ENCODE peak calls at places on chromosomes 4 and X, in six cellular contexts. G is cardiac muscle cell, P is gastrocnemius medialis, X is upper lobe of right lung, S is PC-3, R is HL-60. Q is an unnamed sample.

GRCh38 chr4:157220026-157220881 is at the start of gene GRIA2:
- DNase-seq in G (peak; percentile 91), P (no peak), X (peak; percentile 72), S (no peak), R (no peak), Q (no peak)

GRCh38 chr4:89099034-89099433 is 12.3 kb upstream of the TIGD2 start:
- DNase-seq in G (no peak), P (no peak), X (no peak), S (no peak), R (no peak), Q (no peak)

GRCh38 chr4:152458801-152459302 is 77.0 kb downstream of the FBXW7 start:
- DNase-seq in G (no peak), P (no peak), X (no peak), S (no peak), R (no peak), Q (no peak)

GRCh38 chrX:132612990-132613564 is 124.2 kb upstream of the MBNL3 start:
- DNase-seq in G (peak; percentile 81), P (no peak), X (peak; percentile 67), S (peak; percentile 61), R (no peak), Q (no peak)

GRCh38 chr4:17534705-17535104 is 19.7 kb downstream of the CLRN2 start:
- DNase-seq in G (no peak), P (no peak), X (no peak), S (no peak), R (no peak), Q (no peak)

GRCh38 chr4:2182981-2183380 is 58.9 kb downstream of the HAUS3 start:
- DNase-seq in G (no peak), P (no peak), X (no peak), S (no peak), R (peak; percentile 40), Q (no peak)

GRCh38 chr4:86043755-86044592 is 315.9 kb downstream of the MAPK10 start:
- DNase-seq in G (peak; percentile 67), P (no peak), X (no peak), S (peak; percentile 72), R (no peak), Q (peak; percentile 2)

GRCh38 chrX:133005038-133005437 is 46.6 kb upstream of the HS6ST2 start:
- DNase-seq in G (peak; percentile 48), P (no peak), X (no peak), S (peak; percentile 48), R (no peak), Q (no peak)

GRCh38 chr4:165974647-165975335 is 101.8 kb downstream of the TLL1 start:
- DNase-seq in G (no peak), P (no peak), X (no peak), S (peak; percentile 55), R (no peak), Q (no peak)

GRCh38 chr4:174244441-174244840 is 39.0 kb downstream of the FBXO8 start:
- DNase-seq in G (no peak), P (no peak), X (no peak), S (peak; percentile 35), R (no peak), Q (no peak)

GRCh38 chrX:154460326-154460725 is 2.2 kb downstream of the PLXNA3 start:
- DNase-seq in G (no peak), P (no peak), X (no peak), S (no peak), R (no peak), Q (no peak)

GRCh38 chrX:39755152-39756032 is 342.4 kb downstream of the BCOR start:
- DNase-seq in G (no peak), P (peak; percentile 59), X (peak; percentile 69), S (peak; percentile 97), R (no peak), Q (no peak)

GRCh38 chr4:157018920-157019490 is 47.4 kb upstream of the PDGFC start:
- DNase-seq in G (no peak), P (no peak), X (no peak), S (no peak), R (no peak), Q (no peak)

GRCh38 chr4:167885872-167886271 is 206.5 kb upstream of the ANXA10 start:
- DNase-seq in G (no peak), P (no peak), X (no peak), S (peak; percentile 57), R (no peak), Q (no peak)

GRCh38 chr4:188437535-188437934 is 298.3 kb downstream of the TRIML1 start:
- DNase-seq in G (no peak), P (no peak), X (no peak), S (peak; percentile 6), R (no peak), Q (no peak)

GRCh38 chrX:53716328-53717088 is 30.0 kb upstream of the HUWE1 start:
- DNase-seq in G (no peak), P (no peak), X (no peak), S (peak; percentile 74), R (no peak), Q (no peak)

GRCh38 chr4:123587983-123588494 is 191.4 kb downstream of the SPRY1 start:
- DNase-seq in G (no peak), P (peak; percentile 77), X (no peak), S (peak; percentile 94), R (no peak), Q (no peak)

GRCh38 chr4:8314691-8315255 is 45.2 kb downstream of the HTRA3 start:
- DNase-seq in G (no peak), P (no peak), X (peak; percentile 36), S (no peak), R (no peak), Q (no peak)

GRCh38 chr4:3799496-3799895 is 33.3 kb downstream of the ADRA2C start:
- DNase-seq in G (no peak), P (no peak), X (no peak), S (no peak), R (no peak), Q (no peak)

GRCh38 chrX:39201305-39201990 is 400.2 kb downstream of the MID1IP1 start:
- DNase-seq in G (no peak), P (no peak), X (no peak), S (no peak), R (no peak), Q (no peak)

GRCh38 chrX:32778965-32779364 is 432.4 kb downstream of the DMD start:
- DNase-seq in G (no peak), P (no peak), X (no peak), S (no peak), R (no peak), Q (no peak)

GRCh38 chrX:10597871-10598270 is 22.5 kb downstream of the MID1 start:
- DNase-seq in G (peak; percentile 19), P (no peak), X (no peak), S (peak; percentile 56), R (no peak), Q (no peak)

GRCh38 chr4:601612-602558 is 23.5 kb upstream of the PDE6B start:
- DNase-seq in G (no peak), P (no peak), X (no peak), S (no peak), R (no peak), Q (no peak)

GRCh38 chr4:102174800-102175199 is 170.5 kb downstream of the SLC39A8 start:
- DNase-seq in G (no peak), P (no peak), X (no peak), S (peak; percentile 32), R (no peak), Q (no peak)

GRCh38 chrX:107775734-107776511 is at the start of gene TSC22D3:
- DNase-seq in G (peak; percentile 94), P (peak; percentile 84), X (peak; percentile 90), S (peak; percentile 70), R (no peak), Q (no peak)

GRCh38 chr4:41359069-41359769 is 102.5 kb downstream of the UCHL1 start:
- DNase-seq in G (no peak), P (no peak), X (peak; percentile 77), S (no peak), R (no peak), Q (no peak)

GRCh38 chr4:143335979-143336827 is 473 bp upstream of the GAB1 start:
- DNase-seq in G (peak; percentile 93), P (peak; percentile 87), X (peak; percentile 96), S (peak; percentile 74), R (peak; percentile 10), Q (no peak)

GRCh38 chr4:89152972-89153371 is 41.6 kb downstream of the TIGD2 start:
- DNase-seq in G (peak; percentile 33), P (no peak), X (no peak), S (no peak), R (no peak), Q (no peak)

GRCh38 chr4:993111-994029 is at the start of gene SLC26A1:
- DNase-seq in G (no peak), P (no peak), X (no peak), S (peak; percentile 4), R (no peak), Q (no peak)

GRCh38 chr4:953574-953915 is 19.8 kb downstream of the DGKQ start:
- DNase-seq in G (no peak), P (no peak), X (no peak), S (no peak), R (no peak), Q (no peak)

GRCh38 chrX:141375011-141375730 is 132.9 kb upstream of the SPANXC start:
- DNase-seq in G (peak; percentile 23), P (no peak), X (no peak), S (no peak), R (no peak), Q (no peak)

GRCh38 chr4:1241936-1242505 is 6.9 kb downstream of the CTBP1 start:
- DNase-seq in G (no peak), P (peak; percentile 1), X (no peak), S (no peak), R (no peak), Q (no peak)

GRCh38 chrX:68183612-68184214 is 249.6 kb downstream of the OPHN1 start:
- DNase-seq in G (peak; percentile 32), P (no peak), X (no peak), S (peak; percentile 72), R (no peak), Q (no peak)

GRCh38 chrX:790780-791360 is 160.3 kb downstream of the SHOX start:
- DNase-seq in G (no peak), P (no peak), X (no peak), S (no peak), R (no peak), Q (no peak)
- H3K4me3 ChIP-seq in G (no peak overlapping the region), P (no peak overlapping the region), X (no peak overlapping the region), S (no peak overlapping the region), R (no peak overlapping the region), Q (no peak overlapping the region)

DNA sequence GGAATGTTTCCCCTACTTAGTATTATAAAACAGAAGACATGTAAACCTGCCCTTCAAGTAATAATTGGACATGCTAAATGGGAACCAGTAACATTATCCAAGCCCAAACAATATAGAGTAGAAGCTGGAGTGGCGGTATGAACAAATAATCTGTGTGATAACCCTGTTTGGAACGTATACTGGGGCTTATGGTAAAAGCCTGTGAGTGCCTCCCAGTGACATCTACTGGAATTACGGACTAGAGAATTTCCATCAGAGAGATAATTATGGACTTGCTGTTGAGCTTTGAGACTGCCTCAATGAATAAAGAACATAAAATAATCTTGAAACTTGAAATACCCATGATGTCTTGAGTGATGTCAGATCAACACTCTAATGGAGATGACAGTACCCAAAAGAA is 406.3 kb upstream of the GRIA3 start:
- DNase-seq in G (no peak), P (no peak), X (no peak), S (no peak), R (no peak), Q (no peak)
- TF ChIP-seq CTCF in G (no peak), P (no peak), X (no peak), S (peak; percentile 8), R (no peak), Q (no peak)

GRCh38 chrX:119757646-119757978 is 776 bp upstream of the SOWAHD start:
- DNase-seq in G (no peak), P (no peak), X (no peak), S (no peak), R (no peak), Q (no peak)
- H3K4me3 ChIP-seq in G (peak overlapping the region; percentile 37), P (no peak overlapping the region), X (peak overlapping the region; percentile 53), S (peak overlapping the region; percentile 82), R (peak overlapping the region; percentile 74), Q (peak overlapping the region; percentile 64)

GRCh38 chr4:61202100-61202637 is 2.0 kb downstream of the ADGRL3 start:
- DNase-seq in G (peak; percentile 32), P (no peak), X (no peak), S (peak; percentile 14), R (no peak), Q (no peak)
- TF ChIP-seq CTCF in G (peak; percentile 10), P (no peak), X (no peak), S (peak; percentile 24), R (no peak), Q (no peak)